ENCODE peak calls at places on chromosomes 1 and 21, in five cellular contexts. Y is K562, C is HCT116, A is HepG2, V is SK-N-SH. I is an unnamed sample.
A peak's percentile ranks its signal among the peaks of the same experiment; 100 is the strongest.

GRCh38 chr1:3011127-3011526 is 10.1 kb upstream of the ACTRT2 start:
- DNase-seq in V (no peak), C (no peak), A (no peak), Y (no peak), I (no peak)

GRCh38 chr1:65572701-65573421 is 152.4 kb downstream of the LEPR start:
- DNase-seq in A (no peak), V (peak; percentile 12), C (no peak), Y (peak; percentile 22), I (no peak)

GRCh38 chr1:20361805-20362381 is 71.2 kb downstream of the VWA5B1 start:
- DNase-seq in V (peak; percentile 79), A (peak; percentile 13), C (peak; percentile 42), Y (peak; percentile 81), I (no peak)

GRCh38 chr1:225973158-225973557 is 26.0 kb downstream of the SDE2 start:
- DNase-seq in C (no peak), V (no peak), A (no peak), Y (peak; percentile 51), I (no peak)

GRCh38 chr1:70358921-70359564 is 4.5 kb upstream of the ANKRD13C start:
- DNase-seq in V (no peak), C (no peak), Y (no peak), A (no peak), I (no peak)

GRCh38 chr1:54453509-54453908 is 47.3 kb upstream of the SSBP3 start:
- DNase-seq in A (no peak), V (no peak), Y (no peak), C (no peak), I (no peak)

GRCh38 chr21:41932191-41932575 is 21.6 kb downstream of the C2CD2 start:
- DNase-seq in V (no peak), Y (peak; percentile 43), C (peak; percentile 84), A (no peak), I (no peak)

GRCh38 chr1:74222701-74223100 is 12.5 kb upstream of the TNNI3K start:
- DNase-seq in A (no peak), C (no peak), Y (no peak), V (no peak), I (no peak)

GRCh38 chr1:18934205-18935000 is 22.1 kb downstream of the IFFO2 start:
- DNase-seq in C (no peak), A (no peak), V (no peak), Y (no peak), I (no peak)

GRCh38 chr1:210292276-210292851 is 36.3 kb upstream of the HHAT start:
- DNase-seq in A (no peak), V (peak; percentile 80), Y (peak; percentile 31), C (peak; percentile 26), I (no peak)

GRCh38 chr1:12148160-12148957 is 18.4 kb upstream of the TNFRSF1B start:
- DNase-seq in Y (peak; percentile 50), C (peak; percentile 29), V (no peak), A (peak; percentile 25), I (no peak)

GRCh38 chr1:119091618-119092017 is 48.8 kb downstream of the WARS2 start:
- DNase-seq in Y (no peak), V (no peak), A (no peak), C (no peak), I (no peak)

DNA sequence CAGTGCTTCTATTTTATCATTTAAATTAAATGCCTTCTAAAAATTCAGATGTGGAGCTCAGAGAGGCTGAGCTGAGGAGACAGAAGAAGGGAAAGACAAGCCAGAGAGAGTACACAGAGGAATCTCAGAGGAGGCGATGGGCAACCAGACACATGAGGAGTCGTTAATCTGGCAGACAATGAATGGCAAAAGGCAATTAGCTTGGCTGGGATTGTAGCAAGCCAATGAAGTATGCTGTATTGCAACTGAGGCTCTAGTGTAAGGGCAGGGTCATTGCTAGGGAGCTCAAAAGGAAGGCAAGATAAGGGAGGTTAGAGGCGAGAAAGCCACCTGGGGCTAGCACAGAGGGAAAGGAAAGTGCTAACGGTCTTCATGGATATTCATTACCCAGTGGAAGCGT is 39.2 kb downstream of the PHC2 start:
- DNase-seq in A (no peak), V (no peak), C (no peak), Y (no peak), I (no peak)
- TF ChIP-seq ZBTB33 in A (no peak), V (no peak), C (no peak), Y (no peak), I (no peak)

GRCh38 chr1:108124622-108125311 is 75.4 kb downstream of the SLC25A24 start:
- DNase-seq in V (no peak), Y (no peak), C (no peak), A (no peak), I (no peak)

GRCh38 chr1:108129999-108130398 is 70.1 kb downstream of the SLC25A24 start:
- DNase-seq in C (no peak), A (no peak), Y (no peak), V (no peak), I (no peak)

GRCh38 chr1:108121361-108122143 is 78.6 kb downstream of the SLC25A24 start:
- DNase-seq in A (peak; percentile 6), V (no peak), Y (peak; percentile 35), C (no peak), I (no peak)

GRCh38 chr1:108124023-108124422 is 76.1 kb downstream of the SLC25A24 start:
- DNase-seq in A (no peak), C (no peak), V (no peak), Y (no peak), I (no peak)

DNA sequence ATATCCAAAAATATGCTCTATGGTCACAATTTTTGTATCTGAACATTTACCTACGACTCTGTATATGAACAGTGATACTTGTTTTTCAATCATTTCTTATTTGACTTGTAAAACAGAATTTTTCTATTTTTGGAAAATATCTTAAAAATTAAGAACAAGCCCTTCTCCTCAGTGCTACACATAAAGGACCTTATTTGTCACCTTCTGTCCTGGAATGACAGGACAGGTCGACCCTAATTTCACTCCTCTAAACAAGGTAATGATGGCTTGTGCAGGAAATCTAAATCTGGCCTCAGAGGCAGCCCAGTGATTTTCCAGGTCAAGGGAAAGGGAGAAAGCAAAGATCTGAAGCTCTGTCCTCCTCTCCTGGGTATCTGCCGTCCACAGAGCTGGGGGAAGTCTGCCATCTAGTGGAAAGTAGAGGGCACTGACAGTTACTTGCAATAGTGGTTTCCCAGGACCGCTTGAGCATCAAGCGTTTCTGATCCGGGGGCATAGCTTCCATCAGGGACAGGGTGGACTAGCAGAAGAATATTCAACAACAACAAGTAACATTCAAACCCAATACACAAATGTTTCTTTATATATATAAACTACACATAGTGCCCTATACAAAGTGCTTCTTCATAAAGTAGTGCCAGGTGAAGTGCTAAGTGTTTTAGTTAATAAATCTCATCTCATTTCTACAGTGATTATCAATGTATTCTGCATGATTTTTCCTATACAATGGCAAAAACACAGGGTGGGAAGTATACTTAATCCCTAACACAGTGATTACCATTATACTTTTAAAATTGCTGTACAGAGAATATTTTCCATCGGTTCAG is 74.6 kb downstream of the SLC25A24 start:
- DNase-seq in C (peak; percentile 57), A (peak; percentile 61), V (peak; percentile 79), Y (peak; percentile 83), I (peak; percentile 26)
- TF ChIP-seq POLR2AphosphoS5 in C (no peak), A (no peak), V (no peak), Y (no peak), I (no peak)

GRCh38 chr1:38644092-38644491 is 215.5 kb downstream of the RRAGC start:
- DNase-seq in V (no peak), C (no peak), A (no peak), Y (no peak), I (no peak)

GRCh38 chr1:38641661-38642060 is 217.9 kb downstream of the RRAGC start:
- DNase-seq in A (no peak), Y (no peak), V (no peak), C (no peak), I (no peak)

GRCh38 chr1:38640371-38640770 is 219.2 kb downstream of the RRAGC start:
- DNase-seq in V (no peak), Y (no peak), A (no peak), C (no peak), I (no peak)
- TF ChIP-seq ZBTB33 in V (no peak), Y (no peak), A (no peak), C (no peak), I (no peak)

DNA sequence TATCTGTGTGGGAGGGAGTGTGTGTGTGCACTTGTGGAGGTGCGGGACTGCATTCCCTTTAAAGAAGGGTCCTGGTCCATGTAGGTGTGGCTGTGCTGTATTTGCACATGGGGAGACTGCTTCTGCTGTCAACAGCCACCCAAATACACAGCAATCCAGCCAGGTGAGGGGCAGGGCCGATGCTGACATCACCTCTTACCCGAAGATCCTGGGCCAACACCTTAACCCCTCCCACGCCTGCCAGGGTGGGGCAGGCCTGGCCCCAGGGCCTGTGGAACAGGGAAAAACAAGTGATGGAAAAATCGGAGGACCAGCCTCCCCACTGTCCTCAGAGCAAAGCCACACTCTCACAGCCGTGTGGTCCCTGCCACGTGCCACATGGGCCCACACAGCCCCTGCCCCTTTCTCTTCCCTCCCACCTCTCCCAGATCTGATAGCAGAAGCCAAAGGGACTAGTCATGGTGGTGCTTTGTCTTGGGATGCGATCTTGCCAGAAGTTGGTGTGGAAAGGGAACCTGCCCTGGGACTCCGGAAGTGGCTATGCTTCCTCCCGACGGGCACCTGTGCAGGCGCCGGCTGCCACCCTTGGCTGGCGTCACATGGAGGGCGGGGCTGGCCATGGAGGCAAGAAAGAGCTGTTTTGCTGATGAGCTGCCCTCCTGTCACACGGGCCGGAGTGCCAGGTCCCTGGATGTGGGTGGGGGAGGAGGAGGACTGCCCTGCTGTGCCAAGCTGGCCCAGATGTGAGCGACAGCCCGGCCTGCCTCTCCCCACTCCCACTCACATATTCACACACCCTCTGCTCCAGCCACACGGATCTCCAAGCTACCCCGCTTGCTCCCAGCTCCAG is 7.8 kb upstream of the CASZ1 start:
- DNase-seq in A (no peak), C (no peak), Y (no peak), V (no peak), I (no peak)
- TF ChIP-seq POLR2AphosphoS5 in A (no peak), C (peak; percentile 88), Y (no peak), V (no peak), I (no peak)

GRCh38 chr21:37817242-37817641 is 99.0 kb downstream of the KCNJ6 start:
- DNase-seq in Y (no peak), C (no peak), A (no peak), V (no peak), I (no peak)
- TF ChIP-seq ZBTB33 in Y (no peak), C (no peak), A (no peak), V (no peak), I (no peak)

GRCh38 chr1:201888282-201889033 is at the start of gene SHISA4:
- DNase-seq in V (peak; percentile 95), C (peak; percentile 51), A (peak; percentile 29), Y (peak; percentile 86), I (no peak)
- TF ChIP-seq POLR2AphosphoS5 in V (peak; percentile 90), C (peak; percentile 84), A (no peak), Y (no peak), I (no peak)

GRCh38 chr1:25804244-25804963 is 4.4 kb downstream of the SELENON start:
- DNase-seq in V (no peak), C (no peak), Y (no peak), A (no peak), I (no peak)
- TF ChIP-seq ZBTB33 in V (no peak), C (no peak), Y (no peak), A (no peak), I (no peak)

DNA sequence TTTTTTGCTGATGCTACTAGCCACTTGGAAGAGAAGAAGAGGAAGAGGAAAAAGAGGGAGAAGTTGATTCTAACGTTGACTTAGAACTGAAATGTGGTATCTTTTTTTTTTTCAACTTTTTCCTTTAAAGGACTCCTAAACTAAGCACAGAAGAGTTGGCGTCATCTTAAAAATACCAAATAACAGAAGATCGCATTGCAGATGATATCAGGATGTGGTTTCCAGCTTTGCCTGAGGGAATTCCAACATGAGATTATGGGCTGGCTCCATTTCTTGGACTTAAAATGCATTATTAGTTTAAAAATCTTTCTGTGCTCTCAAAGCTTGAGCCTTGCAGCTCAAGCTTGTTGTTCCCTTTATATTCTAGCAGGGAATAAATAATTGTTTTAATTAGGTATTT is 29.8 kb downstream of the WDR3 start:
- DNase-seq in A (no peak), V (no peak), Y (no peak), C (no peak), I (no peak)
- TF ChIP-seq POLR2AphosphoS5 in A (no peak), V (no peak), Y (no peak), C (no peak), I (no peak)